ENCODE peak calls at places on chromosomes 12 and 14, in five cellular contexts. One of them, this sample, is unnamed.

GRCh38 chr12:99029502-99030271 is 384.6 kb downstream of the APAF1 start:
- DNase-seq in Caki2: no peak
- DNase-seq in fibroblast of mammary gland: no peak
- DNase-seq in brain pericyte: no peak
- DNase-seq in NCI-H2171: no peak
- DNase-seq in this sample: no peak

GRCh38 chr14:53151523-53151866 is 1.6 kb downstream of the DDHD1 start:
- DNase-seq in Caki2: no peak
- DNase-seq in fibroblast of mammary gland: no peak
- DNase-seq in brain pericyte: no peak
- DNase-seq in NCI-H2171: peak
- DNase-seq in this sample: no peak

GRCh38 chr12:121773011-121773777 is 20.3 kb downstream of the RHOF start:
- DNase-seq in Caki2: peak
- DNase-seq in fibroblast of mammary gland: peak
- DNase-seq in brain pericyte: no peak
- DNase-seq in NCI-H2171: peak
- DNase-seq in this sample: peak

GRCh38 chr12:26319511-26319910 is 124.1 kb downstream of the SSPN start:
- DNase-seq in Caki2: peak
- DNase-seq in fibroblast of mammary gland: peak
- DNase-seq in brain pericyte: peak
- DNase-seq in NCI-H2171: no peak
- DNase-seq in this sample: no peak

GRCh38 chr14:51636109-51636508 is 15.6 kb upstream of the FRMD6 start:
- DNase-seq in Caki2: no peak
- DNase-seq in fibroblast of mammary gland: no peak
- DNase-seq in brain pericyte: no peak
- DNase-seq in NCI-H2171: no peak
- DNase-seq in this sample: no peak

GRCh38 chr14:65336191-65336591 is 76.3 kb upstream of the FUT8 start:
- DNase-seq in Caki2: no peak
- DNase-seq in fibroblast of mammary gland: peak
- DNase-seq in brain pericyte: no peak
- DNase-seq in NCI-H2171: no peak
- DNase-seq in this sample: no peak

GRCh38 chr14:69424139-69424923 is 25.8 kb downstream of the SLC39A9 start:
- DNase-seq in Caki2: no peak
- DNase-seq in fibroblast of mammary gland: peak
- DNase-seq in brain pericyte: no peak
- DNase-seq in NCI-H2171: no peak
- DNase-seq in this sample: no peak

GRCh38 chr12:109775172-109775881 is 57.9 kb downstream of the TRPV4 start:
- DNase-seq in Caki2: peak
- DNase-seq in fibroblast of mammary gland: peak
- DNase-seq in brain pericyte: no peak
- DNase-seq in NCI-H2171: peak
- DNase-seq in this sample: peak

GRCh38 chr12:4353785-4354208 is 25.7 kb downstream of the FGF23 start:
- DNase-seq in Caki2: peak
- DNase-seq in fibroblast of mammary gland: peak
- DNase-seq in brain pericyte: no peak
- DNase-seq in NCI-H2171: peak
- DNase-seq in this sample: peak